ENCODE peak calls at places on chromosome 20, in five cellular contexts. G is activated naive CD8-positive, alpha-beta T cell treated with anti-CD3 and anti-CD28 coated beads, Interleukin-2, amount 50 U/mL, for 24 hours; C is stimulated activated CD4-positive, alpha-beta T cell treated with anti-CD3 and anti-CD28 coated beads, Interleukin-15, amount 100 ng/mL, for 48 hours; R is endothelial cell; O is activated naive CD4-positive, alpha-beta T cell treated with anti-CD3 and anti-CD28 coated beads, Interleukin-2, amount 50 U/mL, for 72 hours. F is an unnamed sample.

GRCh38 chr20:52294106-52294628 is 102.6 kb upstream of the ZFP64 start:
- DNase-seq in G (no peak), C (no peak), R (no peak), O (no peak), F (no peak)

GRCh38 chr20:43387737-43388136 is 70.0 kb upstream of the SRSF6 start:
- DNase-seq in G (no peak), C (no peak), R (no peak), O (no peak), F (no peak)

GRCh38 chr20:38349856-38350255 is 3.6 kb downstream of the LBP start:
- DNase-seq in G (no peak), C (no peak), R (no peak), O (no peak), F (no peak)

GRCh38 chr20:47164076-47164634 is 192.3 kb downstream of the ZMYND8 start:
- DNase-seq in G (no peak), C (no peak), R (no peak), O (no peak), F (no peak)

GRCh38 chr20:52895662-52896061 is 76.5 kb upstream of the TSHZ2 start:
- DNase-seq in G (no peak), C (no peak), R (no peak), O (no peak), F (no peak)

GRCh38 chr20:57582432-57583288 is 21.8 kb downstream of the PCK1 start:
- DNase-seq in G (no peak), C (no peak), R (peak), O (no peak), F (no peak)

GRCh38 chr20:4985658-4986057 is 15.7 kb downstream of the SLC23A2 start:
- DNase-seq in G (no peak), C (no peak), R (no peak), O (no peak), F (no peak)

GRCh38 chr20:52631469-52631868 is 340.7 kb upstream of the TSHZ2 start:
- DNase-seq in G (no peak), C (no peak), R (no peak), O (no peak), F (no peak)

GRCh38 chr20:2804041-2804828 is 3.8 kb upstream of the CPXM1 start:
- DNase-seq in G (no peak), C (no peak), R (no peak), O (no peak), F (no peak)

GRCh38 chr20:45970646-45971424 is 1.2 kb downstream of the ZNF335 start:
- DNase-seq in G (peak), C (no peak), R (no peak), O (no peak), F (no peak)

GRCh38 chr20:2809690-2810089 is 5.1 kb upstream of the C20orf141 start:
- DNase-seq in G (no peak), C (no peak), R (no peak), O (no peak), F (no peak)

GRCh38 chr20:25465398-25465797 is 57.9 kb downstream of the GINS1 start:
- DNase-seq in G (no peak), C (no peak), R (no peak), O (no peak), F (no peak)

GRCh38 chr20:42688576-42688975 is 501.1 kb downstream of the PTPRT start:
- DNase-seq in G (no peak), C (no peak), R (no peak), O (no peak), F (no peak)

GRCh38 chr20:41428285-41428684 is 61.7 kb upstream of the EMILIN3 start:
- DNase-seq in G (peak), C (peak), R (no peak), O (peak), F (no peak)

GRCh38 chr20:13644010-13644409 is 5.3 kb upstream of the TASP1 start:
- DNase-seq in G (no peak), C (no peak), R (no peak), O (no peak), F (no peak)

F was measured in DMS79 treated with DMSO at 0.1 percent for 48 hours.